ENCODE peak calls at places on chromosomes 12 and 14, in six cellular contexts. One of them, this sample, is unnamed.
A peak's percentile ranks its signal among the peaks of the same experiment; 100 is the strongest.

GRCh38 chr14:39145266-39145966 is 24.7 kb downstream of the TRAPPC6B start:
- DNase-seq in astrocyte: no peak
- DNase-seq in SK-N-SH: no peak
- DNase-seq in HEK293T: no peak
- DNase-seq in tibial artery: no peak
- DNase-seq in heart right ventricle: no peak
- DNase-seq in this sample: no peak

GRCh38 chr14:22641851-22642250 is 2.3 kb downstream of the OR6J1 start:
- DNase-seq in heart right ventricle: no peak
- DNase-seq in astrocyte: no peak
- DNase-seq in tibial artery: no peak
- DNase-seq in SK-N-SH: no peak
- DNase-seq in HEK293T: no peak
- DNase-seq in this sample: no peak

GRCh38 chr12:14970467-14970866 is 2.4 kb upstream of the PDE6H start:
- DNase-seq in heart right ventricle: no peak
- DNase-seq in tibial artery: no peak
- DNase-seq in SK-N-SH: no peak
- DNase-seq in astrocyte: no peak
- DNase-seq in HEK293T: no peak
- DNase-seq in this sample: peak; percentile 31

GRCh38 chr14:103847954-103848719 is 762 bp upstream of the PPP1R13B start:
- DNase-seq in SK-N-SH: peak; percentile 49
- DNase-seq in astrocyte: no peak
- DNase-seq in tibial artery: no peak
- DNase-seq in HEK293T: no peak
- DNase-seq in heart right ventricle: peak; percentile 24
- DNase-seq in this sample: no peak

GRCh38 chr14:68549057-68549421 is 243.8 kb downstream of the ZFP36L1 start:
- DNase-seq in astrocyte: peak; percentile 84
- DNase-seq in SK-N-SH: no peak
- DNase-seq in HEK293T: no peak
- DNase-seq in heart right ventricle: no peak
- DNase-seq in tibial artery: no peak
- DNase-seq in this sample: peak; percentile 88

GRCh38 chr12:124352257-124352656 is 57.4 kb downstream of the RFLNA start:
- DNase-seq in tibial artery: no peak
- DNase-seq in heart right ventricle: no peak
- DNase-seq in SK-N-SH: no peak
- DNase-seq in HEK293T: no peak
- DNase-seq in astrocyte: no peak
- DNase-seq in this sample: no peak

GRCh38 chr12:81170072-81170471 is 92.2 kb downstream of the ACSS3 start:
- DNase-seq in HEK293T: no peak
- DNase-seq in tibial artery: no peak
- DNase-seq in SK-N-SH: no peak
- DNase-seq in heart right ventricle: no peak
- DNase-seq in astrocyte: peak; percentile 14
- DNase-seq in this sample: peak; percentile 29

GRCh38 chr12:71896171-71896570 is 42.5 kb upstream of the TPH2 start:
- DNase-seq in heart right ventricle: no peak
- DNase-seq in SK-N-SH: no peak
- DNase-seq in astrocyte: peak; percentile 49
- DNase-seq in HEK293T: no peak
- DNase-seq in tibial artery: no peak
- DNase-seq in this sample: peak; percentile 64

GRCh38 chr12:116931665-116932064 is 20.9 kb downstream of the FBXW8 start:
- DNase-seq in heart right ventricle: no peak
- DNase-seq in tibial artery: no peak
- DNase-seq in astrocyte: no peak
- DNase-seq in SK-N-SH: no peak
- DNase-seq in HEK293T: no peak
- DNase-seq in this sample: no peak

GRCh38 chr12:121120323-121120722 is 12.4 kb upstream of the P2RX7 start:
- DNase-seq in astrocyte: no peak
- DNase-seq in tibial artery: no peak
- DNase-seq in HEK293T: no peak
- DNase-seq in SK-N-SH: no peak
- DNase-seq in heart right ventricle: no peak
- DNase-seq in this sample: no peak

GRCh38 chr12:11731455-11731854 is 82.0 kb downstream of the ETV6 start:
- DNase-seq in heart right ventricle: no peak
- DNase-seq in HEK293T: no peak
- DNase-seq in astrocyte: peak; percentile 78
- DNase-seq in tibial artery: no peak
- DNase-seq in SK-N-SH: no peak
- DNase-seq in this sample: peak; percentile 85

GRCh38 chr12:88235183-88235833 is 93.2 kb downstream of the TMTC3 start:
- DNase-seq in tibial artery: no peak
- DNase-seq in HEK293T: no peak
- DNase-seq in heart right ventricle: no peak
- DNase-seq in SK-N-SH: no peak
- DNase-seq in astrocyte: no peak
- DNase-seq in this sample: no peak

GRCh38 chr12:112686373-112686772 is 105.2 kb upstream of the RPH3A start:
- DNase-seq in heart right ventricle: no peak
- DNase-seq in tibial artery: no peak
- DNase-seq in SK-N-SH: no peak
- DNase-seq in astrocyte: no peak
- DNase-seq in HEK293T: no peak
- DNase-seq in this sample: peak; percentile 20

GRCh38 chr14:35406090-35406489 is 1.5 kb upstream of the NFKBIA start:
- DNase-seq in heart right ventricle: no peak
- DNase-seq in HEK293T: no peak
- DNase-seq in astrocyte: no peak
- DNase-seq in tibial artery: no peak
- DNase-seq in SK-N-SH: no peak
- DNase-seq in this sample: no peak

GRCh38 chr12:129607293-129607692 is 296.5 kb downstream of the TMEM132D start:
- DNase-seq in astrocyte: peak; percentile 91
- DNase-seq in HEK293T: no peak
- DNase-seq in heart right ventricle: no peak
- DNase-seq in tibial artery: no peak
- DNase-seq in SK-N-SH: no peak
- DNase-seq in this sample: peak; percentile 92

GRCh38 chr12:88310666-88311065 is 168.6 kb downstream of the TMTC3 start:
- DNase-seq in astrocyte: no peak
- DNase-seq in SK-N-SH: no peak
- DNase-seq in heart right ventricle: no peak
- DNase-seq in tibial artery: no peak
- DNase-seq in HEK293T: no peak
- DNase-seq in this sample: no peak

GRCh38 chr12:65533177-65533883 is 254.8 kb downstream of the MSRB3 start:
- DNase-seq in astrocyte: peak; percentile 83
- DNase-seq in HEK293T: no peak
- DNase-seq in SK-N-SH: no peak
- DNase-seq in tibial artery: no peak
- DNase-seq in heart right ventricle: no peak
- DNase-seq in this sample: peak; percentile 78

GRCh38 chr12:53948650-53949593 is 5.8 kb upstream of the HOXC12 start:
- DNase-seq in SK-N-SH: no peak
- DNase-seq in tibial artery: no peak
- DNase-seq in astrocyte: no peak
- DNase-seq in HEK293T: no peak
- DNase-seq in heart right ventricle: no peak
- DNase-seq in this sample: no peak

GRCh38 chr14:54627718-54628345 is 60.9 kb downstream of the SAMD4A start:
- DNase-seq in HEK293T: no peak
- DNase-seq in tibial artery: peak; percentile 66
- DNase-seq in astrocyte: peak; percentile 62
- DNase-seq in heart right ventricle: peak; percentile 85
- DNase-seq in SK-N-SH: peak; percentile 40
- DNase-seq in this sample: peak; percentile 68

GRCh38 chr12:89829434-89829975 is 120.9 kb upstream of the ATP2B1 start:
- DNase-seq in tibial artery: no peak
- DNase-seq in HEK293T: no peak
- DNase-seq in astrocyte: no peak
- DNase-seq in SK-N-SH: no peak
- DNase-seq in heart right ventricle: no peak
- DNase-seq in this sample: no peak

GRCh38 chr12:113200016-113200797 is 14.7 kb downstream of the RITA1 start:
- DNase-seq in heart right ventricle: no peak
- DNase-seq in SK-N-SH: no peak
- DNase-seq in HEK293T: no peak
- DNase-seq in astrocyte: no peak
- DNase-seq in tibial artery: no peak
- DNase-seq in this sample: no peak

GRCh38 chr12:1374296-1374695 is 220.1 kb downstream of the FBXL14 start:
- DNase-seq in heart right ventricle: no peak
- DNase-seq in astrocyte: no peak
- DNase-seq in SK-N-SH: no peak
- DNase-seq in tibial artery: no peak
- DNase-seq in HEK293T: no peak
- DNase-seq in this sample: peak; percentile 56

GRCh38 chr14:77148510-77149231 is 7.1 kb upstream of the ZDHHC22 start:
- DNase-seq in tibial artery: no peak
- DNase-seq in HEK293T: no peak
- DNase-seq in heart right ventricle: no peak
- DNase-seq in SK-N-SH: no peak
- DNase-seq in astrocyte: no peak
- DNase-seq in this sample: no peak

GRCh38 chr14:38255673-38256357 is at the start of gene CLEC14A:
- DNase-seq in heart right ventricle: peak; percentile 91
- DNase-seq in tibial artery: peak; percentile 44
- DNase-seq in SK-N-SH: no peak
- DNase-seq in astrocyte: peak; percentile 6
- DNase-seq in HEK293T: no peak
- DNase-seq in this sample: peak; percentile 35

GRCh38 chr12:28456934-28457710 is 266.9 kb downstream of the CCDC91 start:
- DNase-seq in tibial artery: no peak
- DNase-seq in HEK293T: no peak
- DNase-seq in heart right ventricle: no peak
- DNase-seq in astrocyte: no peak
- DNase-seq in SK-N-SH: no peak
- DNase-seq in this sample: no peak

GRCh38 chr12:117235261-117235660 is 45.0 kb upstream of the FBXO21 start:
- DNase-seq in HEK293T: no peak
- DNase-seq in astrocyte: no peak
- DNase-seq in heart right ventricle: no peak
- DNase-seq in tibial artery: no peak
- DNase-seq in SK-N-SH: no peak
- DNase-seq in this sample: no peak

GRCh38 chr14:33916663-33917565 is 34.0 kb downstream of the EGLN3 start:
- DNase-seq in SK-N-SH: no peak
- DNase-seq in astrocyte: peak; percentile 65
- DNase-seq in heart right ventricle: peak; percentile 45
- DNase-seq in tibial artery: no peak
- DNase-seq in HEK293T: no peak
- DNase-seq in this sample: peak; percentile 74

GRCh38 chr12:109894939-109895338 is 5.1 kb upstream of the TCHP start:
- DNase-seq in HEK293T: no peak
- DNase-seq in heart right ventricle: no peak
- DNase-seq in astrocyte: no peak
- DNase-seq in SK-N-SH: no peak
- DNase-seq in tibial artery: no peak
- DNase-seq in this sample: no peak

GRCh38 chr12:110224379-110225304 is 56.4 kb upstream of the ATP2A2 start:
- DNase-seq in tibial artery: peak; percentile 64
- DNase-seq in astrocyte: peak; percentile 77
- DNase-seq in SK-N-SH: peak; percentile 26
- DNase-seq in heart right ventricle: no peak
- DNase-seq in HEK293T: no peak
- DNase-seq in this sample: peak; percentile 93

GRCh38 chr14:35384386-35385041 is 20.0 kb downstream of the NFKBIA start:
- DNase-seq in tibial artery: peak; percentile 69
- DNase-seq in SK-N-SH: no peak
- DNase-seq in heart right ventricle: peak; percentile 70
- DNase-seq in HEK293T: no peak
- DNase-seq in astrocyte: peak; percentile 95
- DNase-seq in this sample: peak; percentile 96

GRCh38 chr12:106919910-106920544 is 35.7 kb upstream of the TMEM263 start:
- DNase-seq in tibial artery: no peak
- DNase-seq in astrocyte: peak; percentile 18
- DNase-seq in heart right ventricle: peak; percentile 14
- DNase-seq in SK-N-SH: peak; percentile 54
- DNase-seq in HEK293T: peak; percentile 53
- DNase-seq in this sample: peak; percentile 77

GRCh38 chr12:113422030-113422900 is at the start of gene SDSL:
- DNase-seq in HEK293T: peak; percentile 46
- DNase-seq in heart right ventricle: peak; percentile 68
- DNase-seq in tibial artery: peak; percentile 66
- DNase-seq in SK-N-SH: peak; percentile 75
- DNase-seq in astrocyte: peak; percentile 73
- DNase-seq in this sample: peak; percentile 88

GRCh38 chr14:36057452-36058142 is 118.9 kb downstream of the PTCSC3 start:
- DNase-seq in tibial artery: no peak
- DNase-seq in heart right ventricle: no peak
- DNase-seq in SK-N-SH: no peak
- DNase-seq in HEK293T: peak; percentile 17
- DNase-seq in astrocyte: peak; percentile 36
- DNase-seq in this sample: no peak

GRCh38 chr12:52672321-52672933 is 7.8 kb downstream of the KRT1 start:
- DNase-seq in heart right ventricle: no peak
- DNase-seq in SK-N-SH: no peak
- DNase-seq in astrocyte: peak; percentile 22
- DNase-seq in tibial artery: no peak
- DNase-seq in HEK293T: no peak
- DNase-seq in this sample: peak; percentile 27

GRCh38 chr12:58211211-58211610 is 269.8 kb downstream of the ATP23 start:
- DNase-seq in HEK293T: no peak
- DNase-seq in astrocyte: no peak
- DNase-seq in heart right ventricle: no peak
- DNase-seq in tibial artery: no peak
- DNase-seq in SK-N-SH: no peak
- DNase-seq in this sample: no peak

GRCh38 chr12:132346496-132347470 is 17.4 kb upstream of the GALNT9 start:
- DNase-seq in HEK293T: no peak
- DNase-seq in astrocyte: no peak
- DNase-seq in heart right ventricle: no peak
- DNase-seq in tibial artery: no peak
- DNase-seq in SK-N-SH: no peak
- DNase-seq in this sample: no peak

GRCh38 chr12:2654311-2654710 is 140.5 kb upstream of the FKBP4 start:
- DNase-seq in HEK293T: no peak
- DNase-seq in heart right ventricle: no peak
- DNase-seq in tibial artery: no peak
- DNase-seq in SK-N-SH: no peak
- DNase-seq in astrocyte: no peak
- DNase-seq in this sample: no peak

GRCh38 chr14:36363704-36364103 is 43.3 kb upstream of the MBIP start:
- DNase-seq in HEK293T: no peak
- DNase-seq in heart right ventricle: no peak
- DNase-seq in astrocyte: no peak
- DNase-seq in tibial artery: no peak
- DNase-seq in SK-N-SH: no peak
- DNase-seq in this sample: no peak

GRCh38 chr12:124565071-124565491 is 2.3 kb downstream of the NCOR2 start:
- DNase-seq in HEK293T: no peak
- DNase-seq in SK-N-SH: peak; percentile 53
- DNase-seq in heart right ventricle: no peak
- DNase-seq in tibial artery: no peak
- DNase-seq in astrocyte: no peak
- DNase-seq in this sample: peak; percentile 39

This sample was measured in fibroblast of lung.